ENCODE peak calls at places on chromosomes 2 and 18, in eight cellular contexts. W is astrocyte of the spinal cord; N is activated CD8-positive, alpha-beta T cell treated with anti-CD3 and anti-CD28 coated beads for 36 hours; O is fibroblast of mammary gland; T is chondrocyte; A is dorsolateral prefrontal cortex; K is ascending aorta; H is fibroblast of lung. Y is an unnamed sample.
A peak's percentile ranks its signal among the peaks of the same experiment; 100 is the strongest.

GRCh38 chr18:9971313-9971920 is 57.6 kb downstream of the VAPA start:
- DNase-seq in W (peak; percentile 87), N (peak; percentile 83), O (peak; percentile 80), T (no peak), A (no peak), K (peak; percentile 90), H (peak; percentile 85), Y (peak; percentile 75)

GRCh38 chr18:26663001-26663400 is 114.6 kb upstream of the KCTD1 start:
- DNase-seq in W (no peak), N (no peak), O (no peak), T (no peak), A (no peak), K (no peak), H (no peak), Y (no peak)

GRCh38 chr2:68774569-68775271 is 40.1 kb downstream of the ARHGAP25 start:
- DNase-seq in W (no peak), N (peak; percentile 89), O (peak; percentile 21), T (no peak), A (peak; percentile 28), K (peak; percentile 70), H (no peak), Y (no peak)

GRCh38 chr2:8049851-8050571 is 631.8 kb upstream of the ID2 start:
- DNase-seq in W (no peak), N (peak; percentile 75), O (no peak), T (no peak), A (no peak), K (no peak), H (no peak), Y (no peak)

GRCh38 chr18:46704816-46705215 is 47.8 kb upstream of the LOXHD1 start:
- DNase-seq in W (no peak), N (no peak), O (no peak), T (no peak), A (no peak), K (no peak), H (no peak), Y (no peak)

GRCh38 chr2:15800489-15801329 is 139.6 kb upstream of the MYCN start:
- DNase-seq in W (no peak), N (no peak), O (no peak), T (no peak), A (peak; percentile 88), K (no peak), H (no peak), Y (no peak)

GRCh38 chr2:1856481-1856880 is 112.2 kb upstream of the PXDN start:
- DNase-seq in W (peak; percentile 5), N (no peak), O (no peak), T (no peak), A (no peak), K (no peak), H (no peak), Y (no peak)

GRCh38 chr2:120514521-120514920 is 168.6 kb downstream of the INHBB start:
- DNase-seq in W (no peak), N (no peak), O (no peak), T (no peak), A (no peak), K (no peak), H (no peak), Y (no peak)

GRCh38 chr2:241558532-241559488 is at the start of gene BOK:
- DNase-seq in W (peak; percentile 79), N (no peak), O (peak; percentile 72), T (peak; percentile 91), A (peak; percentile 66), K (no peak), H (peak; percentile 78), Y (no peak)

GRCh38 chr2:31216734-31217133 is 581 bp downstream of the CAPN14 start:
- DNase-seq in W (no peak), N (no peak), O (no peak), T (no peak), A (no peak), K (no peak), H (no peak), Y (no peak)

GRCh38 chr2:137950238-137950637 is 14.0 kb upstream of the HNMT start:
- DNase-seq in W (no peak), N (no peak), O (no peak), T (no peak), A (no peak), K (no peak), H (no peak), Y (no peak)

GRCh38 chr2:158024288-158024898 is 77.3 kb upstream of the UPP2 start:
- DNase-seq in W (peak; percentile 55), N (peak; percentile 70), O (peak; percentile 56), T (no peak), A (peak; percentile 37), K (no peak), H (peak; percentile 55), Y (peak; percentile 35)

GRCh38 chr2:241379481-241380480 is 23.7 kb downstream of the FARP2 start:
- DNase-seq in W (peak; percentile 44), N (no peak), O (peak; percentile 46), T (no peak), A (no peak), K (no peak), H (peak; percentile 42), Y (no peak)

GRCh38 chr2:174286172-174286571 is 37.8 kb upstream of the OLA1 start:
- DNase-seq in W (no peak), N (no peak), O (no peak), T (no peak), A (no peak), K (no peak), H (no peak), Y (no peak)

GRCh38 chr2:217740796-217741195 is 262.0 kb downstream of the TNS1 start:
- DNase-seq in W (no peak), N (no peak), O (no peak), T (no peak), A (no peak), K (no peak), H (no peak), Y (no peak)

GRCh38 chr18:74819433-74820059 is 221.9 kb downstream of the ZNF407 start:
- DNase-seq in W (no peak), N (peak; percentile 26), O (no peak), T (no peak), A (no peak), K (no peak), H (no peak), Y (no peak)

DNA sequence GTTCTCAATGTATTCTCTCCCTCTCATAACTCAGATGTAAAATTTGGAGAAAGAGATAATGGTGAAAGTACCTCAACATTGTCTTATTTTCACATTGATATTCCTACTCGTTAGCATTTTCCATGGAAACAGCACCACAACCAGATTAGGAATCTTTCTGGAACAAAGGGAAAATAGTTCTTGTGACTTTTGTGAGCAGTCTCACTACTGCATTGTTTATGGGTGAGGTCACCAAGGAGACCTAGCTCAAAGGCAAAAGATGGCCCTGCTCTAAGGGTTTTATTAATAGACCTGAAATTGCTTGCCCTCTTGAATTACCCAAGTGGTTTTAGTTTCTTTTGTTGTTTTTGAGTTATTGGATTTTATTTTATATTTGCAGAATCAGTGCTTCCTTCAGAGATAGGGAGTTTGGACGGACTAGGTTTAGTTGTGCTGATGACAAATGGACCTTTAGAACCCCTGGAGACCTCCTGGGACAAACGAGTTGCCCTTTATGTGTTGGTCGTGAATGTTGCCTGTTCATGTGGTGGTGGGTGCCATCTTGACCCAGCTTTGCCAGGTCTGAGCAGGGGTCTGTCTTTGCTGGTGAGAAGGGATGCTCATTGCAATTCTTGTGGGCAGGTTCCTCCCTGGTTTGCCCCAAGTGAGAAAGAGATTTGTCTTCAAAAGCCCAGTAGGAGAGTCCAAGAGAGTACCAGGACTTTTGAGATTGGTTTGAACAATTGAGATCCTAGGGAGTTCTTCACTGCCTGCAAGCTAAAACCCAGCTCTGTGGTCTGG is 58.1 kb downstream of the INPP4A start:
- DNase-seq in W (peak; percentile 56), N (no peak), O (peak; percentile 66), T (no peak), A (no peak), K (peak; percentile 52), H (no peak), Y (no peak)
- TF ChIP-seq CTCF in W (no peak), N (no peak), O (no peak), T (no peak), A (no peak), K (no peak), H (no peak), Y (no peak)

GRCh38 chr2:203721770-203722169 is 15.3 kb downstream of the CD28 start:
- DNase-seq in W (no peak), N (no peak), O (no peak), T (no peak), A (no peak), K (no peak), H (no peak), Y (no peak)
- TF ChIP-seq CTCF in W (no peak), N (no peak), O (no peak), T (no peak), A (no peak), K (no peak), H (no peak), Y (no peak)

GRCh38 chr18:40159141-40160017 is 1795.7 kb upstream of the PIK3C3 start:
- DNase-seq in W (peak; percentile 61), N (no peak), O (peak; percentile 63), T (no peak), A (no peak), K (no peak), H (peak; percentile 80), Y (no peak)
- TF ChIP-seq CTCF in W (peak; percentile 72), N (no peak), O (peak; percentile 69), T (peak; percentile 83), A (peak; percentile 55), K (no peak), H (peak; percentile 40), Y (no peak)

DNA sequence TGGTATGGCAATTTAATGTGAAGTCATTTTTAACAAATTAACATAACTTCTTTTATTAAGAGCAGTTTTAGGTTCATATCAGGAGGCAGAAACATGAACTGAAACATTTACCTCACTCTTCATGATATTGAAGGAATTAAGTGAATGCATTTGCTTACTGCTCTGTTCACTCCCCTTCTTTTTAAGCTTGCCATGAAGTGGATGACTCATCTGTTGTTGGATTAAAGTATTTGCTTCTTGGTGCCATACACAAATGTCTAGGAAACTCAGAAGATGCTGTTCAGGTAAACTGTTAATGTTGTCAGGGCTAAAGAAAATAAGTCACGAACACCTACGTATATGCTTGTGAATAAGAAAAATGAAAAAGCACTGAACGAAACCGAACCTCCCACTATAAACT is 10.2 kb upstream of the CABYR start:
- DNase-seq in W (no peak), N (no peak), O (no peak), T (no peak), A (no peak), K (no peak), H (no peak), Y (no peak)
- TF ChIP-seq CTCF in W (no peak), N (no peak), O (no peak), T (no peak), A (no peak), K (no peak), H (no peak), Y (no peak)

GRCh38 chr2:237096201-237096600 is 10.5 kb downstream of the COPS8 start:
- DNase-seq in W (no peak), N (no peak), O (peak; percentile 57), T (no peak), A (no peak), K (no peak), H (no peak), Y (no peak)
- TF ChIP-seq CTCF in W (no peak), N (no peak), O (no peak), T (no peak), A (no peak), K (no peak), H (no peak), Y (no peak)

GRCh38 chr2:237686659-237687136 is 59.3 kb downstream of the LRRFIP1 start:
- DNase-seq in W (no peak), N (no peak), O (peak; percentile 59), T (no peak), A (no peak), K (peak; percentile 71), H (no peak), Y (no peak)
- TF ChIP-seq CTCF in W (peak; percentile 36), N (no peak), O (peak; percentile 34), T (peak; percentile 56), A (no peak), K (no peak), H (no peak), Y (no peak)

Y was measured in omental fat pad.